ENCODE peak calls at places on chromosome 2, in six cellular contexts. One of them, this sample, is unnamed.

GRCh38 chr2:182941121-182941713 is 74.8 kb upstream of the FRZB start:
- DNase-seq in suprapubic skin: no peak
- DNase-seq in heart left ventricle: no peak
- DNase-seq in sigmoid colon: no peak
- DNase-seq in transverse colon: no peak
- DNase-seq in uterus: no peak
- DNase-seq in this sample: no peak

GRCh38 chr2:95264626-95265025 is 9.6 kb upstream of the PROM2 start:
- DNase-seq in sigmoid colon: no peak
- DNase-seq in heart left ventricle: peak
- DNase-seq in suprapubic skin: no peak
- DNase-seq in uterus: no peak
- DNase-seq in transverse colon: no peak
- DNase-seq in this sample: peak

GRCh38 chr2:8671176-8671575 is 10.7 kb upstream of the ID2 start:
- DNase-seq in transverse colon: no peak
- DNase-seq in suprapubic skin: no peak
- DNase-seq in sigmoid colon: no peak
- DNase-seq in uterus: no peak
- DNase-seq in heart left ventricle: no peak
- DNase-seq in this sample: no peak

GRCh38 chr2:51526766-51527165 is 494.8 kb upstream of the NRXN1 start:
- DNase-seq in transverse colon: no peak
- DNase-seq in sigmoid colon: no peak
- DNase-seq in suprapubic skin: no peak
- DNase-seq in uterus: no peak
- DNase-seq in heart left ventricle: no peak
- DNase-seq in this sample: no peak

GRCh38 chr2:240384711-240385450 is 50.6 kb upstream of the GPC1 start:
- DNase-seq in uterus: no peak
- DNase-seq in heart left ventricle: peak
- DNase-seq in suprapubic skin: peak
- DNase-seq in transverse colon: no peak
- DNase-seq in sigmoid colon: peak
- DNase-seq in this sample: no peak

GRCh38 chr2:188665196-188665595 is 309.0 kb upstream of the COL3A1 start:
- DNase-seq in suprapubic skin: no peak
- DNase-seq in heart left ventricle: no peak
- DNase-seq in transverse colon: no peak
- DNase-seq in uterus: no peak
- DNase-seq in sigmoid colon: no peak
- DNase-seq in this sample: no peak

GRCh38 chr2:234289789-234290188 is 207.1 kb downstream of the ARL4C start:
- DNase-seq in suprapubic skin: no peak
- DNase-seq in transverse colon: no peak
- DNase-seq in uterus: no peak
- DNase-seq in heart left ventricle: peak
- DNase-seq in sigmoid colon: no peak
- DNase-seq in this sample: no peak

GRCh38 chr2:44972771-44973535 is 31.5 kb downstream of the SIX3 start:
- DNase-seq in transverse colon: no peak
- DNase-seq in uterus: no peak
- DNase-seq in heart left ventricle: no peak
- DNase-seq in suprapubic skin: peak
- DNase-seq in sigmoid colon: no peak
- DNase-seq in this sample: no peak

GRCh38 chr2:8872821-8873432 is 35.5 kb upstream of the KIDINS220 start:
- DNase-seq in uterus: no peak
- DNase-seq in transverse colon: no peak
- DNase-seq in suprapubic skin: no peak
- DNase-seq in heart left ventricle: no peak
- DNase-seq in sigmoid colon: no peak
- DNase-seq in this sample: no peak

GRCh38 chr2:174914894-174915760 is 90.1 kb downstream of the CHN1 start:
- DNase-seq in sigmoid colon: no peak
- DNase-seq in heart left ventricle: peak
- DNase-seq in uterus: no peak
- DNase-seq in transverse colon: no peak
- DNase-seq in suprapubic skin: no peak
- DNase-seq in this sample: peak

GRCh38 chr2:174332607-174333001 is 2.1 kb upstream of the SP9 start:
- DNase-seq in sigmoid colon: no peak
- DNase-seq in uterus: no peak
- DNase-seq in heart left ventricle: no peak
- DNase-seq in suprapubic skin: no peak
- DNase-seq in transverse colon: no peak
- DNase-seq in this sample: no peak

GRCh38 chr2:26462511-26463251 is 15.2 kb downstream of the OTOF start:
- DNase-seq in sigmoid colon: no peak
- DNase-seq in suprapubic skin: no peak
- DNase-seq in uterus: no peak
- DNase-seq in transverse colon: peak
- DNase-seq in heart left ventricle: peak
- DNase-seq in this sample: peak

GRCh38 chr2:216774620-216775019 is 79.3 kb upstream of the IGFBP5 start:
- DNase-seq in heart left ventricle: peak
- DNase-seq in transverse colon: peak
- DNase-seq in sigmoid colon: no peak
- DNase-seq in uterus: peak
- DNase-seq in suprapubic skin: no peak
- DNase-seq in this sample: no peak

GRCh38 chr2:112089375-112089774 is 34.3 kb downstream of the TMEM87B start:
- DNase-seq in heart left ventricle: no peak
- DNase-seq in transverse colon: no peak
- DNase-seq in uterus: no peak
- DNase-seq in sigmoid colon: no peak
- DNase-seq in suprapubic skin: no peak
- DNase-seq in this sample: no peak

GRCh38 chr2:49241991-49242390 is 87.7 kb upstream of the FSHR start:
- DNase-seq in sigmoid colon: no peak
- DNase-seq in transverse colon: no peak
- DNase-seq in heart left ventricle: no peak
- DNase-seq in uterus: no peak
- DNase-seq in suprapubic skin: no peak
- DNase-seq in this sample: no peak

GRCh38 chr2:37795938-37796337 is 124.5 kb upstream of the CDC42EP3 start:
- DNase-seq in sigmoid colon: no peak
- DNase-seq in uterus: no peak
- DNase-seq in transverse colon: no peak
- DNase-seq in suprapubic skin: no peak
- DNase-seq in heart left ventricle: no peak
- DNase-seq in this sample: no peak

GRCh38 chr2:126946323-126947089 is 47.8 kb downstream of the TEX51 start:
- DNase-seq in heart left ventricle: no peak
- DNase-seq in transverse colon: no peak
- DNase-seq in uterus: no peak
- DNase-seq in sigmoid colon: no peak
- DNase-seq in suprapubic skin: no peak
- DNase-seq in this sample: no peak

GRCh38 chr2:105129722-105130232 is 91.9 kb downstream of the MRPS9 start:
- DNase-seq in heart left ventricle: no peak
- DNase-seq in suprapubic skin: no peak
- DNase-seq in sigmoid colon: no peak
- DNase-seq in uterus: no peak
- DNase-seq in transverse colon: no peak
- DNase-seq in this sample: no peak

GRCh38 chr2:224933416-224933815 is 108.9 kb downstream of the DOCK10 start:
- DNase-seq in sigmoid colon: no peak
- DNase-seq in suprapubic skin: no peak
- DNase-seq in uterus: no peak
- DNase-seq in heart left ventricle: no peak
- DNase-seq in transverse colon: no peak
- DNase-seq in this sample: no peak

GRCh38 chr2:236521556-236521955 is 48.1 kb upstream of the ACKR3 start:
- DNase-seq in suprapubic skin: no peak
- DNase-seq in heart left ventricle: no peak
- DNase-seq in sigmoid colon: no peak
- DNase-seq in uterus: no peak
- DNase-seq in transverse colon: no peak
- DNase-seq in this sample: no peak

GRCh38 chr2:236512267-236512666 is 57.4 kb upstream of the ACKR3 start:
- DNase-seq in sigmoid colon: no peak
- DNase-seq in suprapubic skin: no peak
- DNase-seq in transverse colon: no peak
- DNase-seq in uterus: no peak
- DNase-seq in heart left ventricle: no peak
- DNase-seq in this sample: no peak

GRCh38 chr2:236516708-236517107 is 52.9 kb upstream of the ACKR3 start:
- DNase-seq in uterus: no peak
- DNase-seq in suprapubic skin: no peak
- DNase-seq in transverse colon: no peak
- DNase-seq in heart left ventricle: no peak
- DNase-seq in sigmoid colon: no peak
- DNase-seq in this sample: no peak

GRCh38 chr2:236512902-236513433 is 56.7 kb upstream of the ACKR3 start:
- DNase-seq in uterus: peak
- DNase-seq in transverse colon: peak
- DNase-seq in sigmoid colon: peak
- DNase-seq in heart left ventricle: peak
- DNase-seq in suprapubic skin: no peak
- DNase-seq in this sample: peak

DNA sequence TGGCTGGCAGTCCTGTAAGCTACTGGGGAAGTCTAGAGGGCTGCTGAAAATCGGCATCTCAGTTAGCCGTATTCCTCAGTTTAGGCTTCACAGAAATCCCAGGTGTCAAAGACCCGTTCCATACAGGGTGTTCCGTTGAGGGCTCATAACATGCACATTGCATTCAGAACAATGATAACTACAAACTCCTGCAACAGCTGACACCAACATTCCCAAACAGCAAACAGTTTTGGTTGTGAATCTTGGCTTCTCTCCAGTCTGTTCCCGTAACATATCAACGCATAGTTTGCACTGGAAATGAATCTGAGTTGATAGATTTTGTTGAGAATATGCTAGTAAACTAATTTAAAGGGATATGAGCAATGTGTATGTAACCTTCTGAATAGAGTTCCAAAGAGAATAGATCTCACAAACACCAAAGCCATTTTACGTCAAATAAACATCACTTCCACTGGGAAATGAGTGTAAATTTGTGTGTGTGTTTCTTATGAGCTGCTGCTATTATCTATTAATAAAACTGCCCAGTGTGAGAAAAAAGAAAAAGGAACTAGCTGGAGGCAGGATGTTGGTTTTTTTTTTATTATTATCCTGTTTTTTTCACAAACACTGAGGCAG is 52.1 kb upstream of the ACKR3 start:
- DNase-seq in transverse colon: no peak
- DNase-seq in sigmoid colon: no peak
- DNase-seq in uterus: no peak
- DNase-seq in suprapubic skin: no peak
- DNase-seq in heart left ventricle: no peak
- DNase-seq in this sample: no peak
- H3K4me3 ChIP-seq in transverse colon: no peak
- H3K4me3 ChIP-seq in sigmoid colon: no peak
- H3K4me3 ChIP-seq in uterus: no peak
- H3K4me3 ChIP-seq in suprapubic skin: no peak
- H3K4me3 ChIP-seq in heart left ventricle: no peak
- H3K4me3 ChIP-seq in this sample: no peak

GRCh38 chr2:43593241-43593640 is 2.6 kb downstream of the THADA start:
- DNase-seq in sigmoid colon: no peak
- DNase-seq in heart left ventricle: no peak
- DNase-seq in suprapubic skin: no peak
- DNase-seq in uterus: no peak
- DNase-seq in transverse colon: no peak
- DNase-seq in this sample: no peak

GRCh38 chr2:43594875-43595274 is 963 bp downstream of the THADA start:
- DNase-seq in heart left ventricle: no peak
- DNase-seq in suprapubic skin: no peak
- DNase-seq in transverse colon: no peak
- DNase-seq in uterus: no peak
- DNase-seq in sigmoid colon: no peak
- DNase-seq in this sample: no peak

GRCh38 chr2:43592443-43592842 is 3.4 kb downstream of the THADA start:
- DNase-seq in heart left ventricle: no peak
- DNase-seq in uterus: no peak
- DNase-seq in suprapubic skin: no peak
- DNase-seq in transverse colon: no peak
- DNase-seq in sigmoid colon: no peak
- DNase-seq in this sample: no peak

GRCh38 chr2:43595603-43596412 is at the start of gene THADA:
- DNase-seq in heart left ventricle: peak
- DNase-seq in sigmoid colon: peak
- DNase-seq in uterus: peak
- DNase-seq in transverse colon: peak
- DNase-seq in suprapubic skin: peak
- DNase-seq in this sample: peak
- TF ChIP-seq POLR2A in heart left ventricle: peak
- TF ChIP-seq POLR2A in sigmoid colon: peak
- TF ChIP-seq POLR2A in uterus: peak
- TF ChIP-seq POLR2A in transverse colon: peak
- TF ChIP-seq POLR2A in suprapubic skin: peak
- TF ChIP-seq POLR2A in this sample: peak

GRCh38 chr2:2012505-2012904 is 268.2 kb upstream of the PXDN start:
- DNase-seq in uterus: no peak
- DNase-seq in heart left ventricle: peak
- DNase-seq in transverse colon: no peak
- DNase-seq in sigmoid colon: no peak
- DNase-seq in suprapubic skin: no peak
- DNase-seq in this sample: no peak
- H3K4me3 ChIP-seq in uterus: no peak
- H3K4me3 ChIP-seq in heart left ventricle: no peak
- H3K4me3 ChIP-seq in transverse colon: no peak
- H3K4me3 ChIP-seq in sigmoid colon: no peak
- H3K4me3 ChIP-seq in suprapubic skin: no peak
- H3K4me3 ChIP-seq in this sample: no peak

GRCh38 chr2:100236166-100236565 is 86.1 kb downstream of the LONRF2 start:
- DNase-seq in sigmoid colon: no peak
- DNase-seq in suprapubic skin: no peak
- DNase-seq in transverse colon: no peak
- DNase-seq in uterus: no peak
- DNase-seq in heart left ventricle: no peak
- DNase-seq in this sample: no peak

GRCh38 chr2:100235581-100235980 is 86.7 kb downstream of the LONRF2 start:
- DNase-seq in uterus: no peak
- DNase-seq in suprapubic skin: no peak
- DNase-seq in heart left ventricle: no peak
- DNase-seq in transverse colon: no peak
- DNase-seq in sigmoid colon: no peak
- DNase-seq in this sample: no peak

GRCh38 chr2:100235098-100235497 is 87.2 kb downstream of the LONRF2 start:
- DNase-seq in uterus: no peak
- DNase-seq in heart left ventricle: no peak
- DNase-seq in transverse colon: peak
- DNase-seq in suprapubic skin: no peak
- DNase-seq in sigmoid colon: no peak
- DNase-seq in this sample: no peak

GRCh38 chr2:100237046-100237615 is 85.2 kb downstream of the LONRF2 start:
- DNase-seq in heart left ventricle: no peak
- DNase-seq in transverse colon: no peak
- DNase-seq in suprapubic skin: no peak
- DNase-seq in sigmoid colon: no peak
- DNase-seq in uterus: no peak
- DNase-seq in this sample: no peak

DNA sequence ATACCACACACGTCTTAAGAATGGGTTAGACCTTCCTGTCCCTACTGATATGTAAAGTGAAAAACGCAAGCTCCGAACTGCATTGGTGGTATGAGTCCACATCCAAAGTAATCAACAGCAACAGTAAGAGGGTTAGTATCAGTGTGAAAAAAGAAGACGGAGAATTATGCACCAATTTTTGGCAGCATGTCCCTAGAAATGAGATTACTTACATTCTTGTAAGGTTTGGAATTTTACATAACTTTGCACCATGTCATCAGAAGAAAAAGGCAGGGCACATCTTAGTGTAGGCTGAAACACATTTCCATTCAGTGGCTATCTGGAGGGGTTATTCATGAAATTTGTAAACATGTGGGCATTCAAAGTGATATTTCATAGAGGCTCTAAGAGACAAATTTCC is 88.2 kb downstream of the LONRF2 start:
- DNase-seq in heart left ventricle: no peak
- DNase-seq in transverse colon: no peak
- DNase-seq in uterus: no peak
- DNase-seq in suprapubic skin: no peak
- DNase-seq in sigmoid colon: no peak
- DNase-seq in this sample: no peak
- TF ChIP-seq POLR2A in heart left ventricle: no peak
- TF ChIP-seq POLR2A in transverse colon: no peak
- TF ChIP-seq POLR2A in uterus: no peak
- TF ChIP-seq POLR2A in suprapubic skin: no peak
- TF ChIP-seq POLR2A in sigmoid colon: no peak
- TF ChIP-seq POLR2A in this sample: no peak

This sample was measured in thyroid gland.